ENCODE peak calls at places on chromosomes 7 and 10, in four cellular contexts. H, D, R and M are unnamed samples.

GRCh38 chr7:49775949-49776443 is 2.6 kb downstream of the VWC2 start:
- DNase-seq in D (no peak), R (no peak), H (peak; percentile 28), M (no peak)

GRCh38 chr10:120423350-120424197 is 33.5 kb upstream of the PLPP4 start:
- DNase-seq in H (peak; percentile 71), D (peak; percentile 57), R (no peak), M (peak; percentile 29)

GRCh38 chr10:44071479-44071878 is 313.4 kb downstream of the CXCL12 start:
- DNase-seq in D (no peak), H (no peak), R (no peak), M (no peak)

GRCh38 chr7:27611043-27611442 is 51.6 kb downstream of the HIBADH start:
- DNase-seq in H (no peak), R (no peak), D (no peak), M (no peak)

GRCh38 chr7:107032050-107032449 is 12.5 kb upstream of the PRKAR2B start:
- DNase-seq in D (no peak), R (no peak), H (no peak), M (no peak)

GRCh38 chr10:57946833-57947232 is 320.9 kb downstream of the IPMK start:
- DNase-seq in D (no peak), H (no peak), R (no peak), M (no peak)

GRCh38 chr10:91410638-91411367 is 659 bp downstream of the HECTD2 start:
- DNase-seq in H (no peak), D (peak; percentile 30), R (no peak), M (no peak)

GRCh38 chr10:48879476-48879875 is 60.2 kb downstream of the LRRC18 start:
- DNase-seq in D (no peak), R (no peak), H (no peak), M (no peak)

GRCh38 chr7:156764016-156764669 is 123.6 kb downstream of the RNF32 start:
- DNase-seq in H (peak; percentile 65), R (no peak), D (peak; percentile 73), M (peak; percentile 68)

GRCh38 chr7:110291430-110291829 is 799.5 kb upstream of the LRRN3 start:
- DNase-seq in R (no peak), D (no peak), H (no peak), M (no peak)

GRCh38 chr10:110802551-110803238 is 69.0 kb upstream of the PDCD4 start:
- DNase-seq in R (peak; percentile 85), H (no peak), D (no peak), M (peak; percentile 49)

GRCh38 chr7:50640779-50641178 is 75.6 kb upstream of the DDC start:
- DNase-seq in R (no peak), D (no peak), H (no peak), M (no peak)

GRCh38 chr7:36207451-36208291 is 54.6 kb downstream of the EEPD1 start:
- DNase-seq in D (no peak), H (no peak), R (no peak), M (peak; percentile 39)

GRCh38 chr7:11461999-11462398 is 370.0 kb downstream of the THSD7A start:
- DNase-seq in H (no peak), D (no peak), R (no peak), M (no peak)

GRCh38 chr10:32984003-32984600 is 26.1 kb upstream of the ITGB1 start:
- DNase-seq in H (no peak), R (no peak), D (no peak), M (no peak)

GRCh38 chr7:30687604-30688003 is 5.3 kb upstream of the CRHR2 start:
- DNase-seq in D (no peak), H (no peak), R (no peak), M (no peak)

GRCh38 chr7:15678646-15679045 is 7.8 kb downstream of the MEOX2 start:
- DNase-seq in D (no peak), H (no peak), R (no peak), M (no peak)

GRCh38 chr10:125152646-125153368 is 7.6 kb downstream of the CTBP2 start:
- DNase-seq in H (no peak), D (no peak), R (no peak), M (no peak)

GRCh38 chr7:36765605-36766004 is 41.3 kb upstream of the AOAH start:
- DNase-seq in D (peak; percentile 26), R (no peak), H (peak; percentile 54), M (no peak)

GRCh38 chr7:123916240-123916724 is 8.8 kb upstream of the SPAM1 start:
- DNase-seq in D (no peak), H (peak; percentile 90), R (no peak), M (peak; percentile 13)

GRCh38 chr7:131327049-131327625 is 539 bp upstream of the MKLN1 start:
- DNase-seq in H (peak; percentile 72), D (peak; percentile 43), R (no peak), M (peak; percentile 38)

GRCh38 chr7:131328387-131329175 is 905 bp downstream of the MKLN1 start:
- DNase-seq in H (no peak), D (no peak), R (no peak), M (no peak)

GRCh38 chr7:131329176-131329570 is 1.5 kb downstream of the MKLN1 start:
- DNase-seq in D (no peak), H (no peak), R (no peak), M (no peak)

GRCh38 chr7:131326576-131326975 is 1.1 kb upstream of the MKLN1 start:
- DNase-seq in H (no peak), D (peak; percentile 29), R (no peak), M (peak; percentile 65)

DNA sequence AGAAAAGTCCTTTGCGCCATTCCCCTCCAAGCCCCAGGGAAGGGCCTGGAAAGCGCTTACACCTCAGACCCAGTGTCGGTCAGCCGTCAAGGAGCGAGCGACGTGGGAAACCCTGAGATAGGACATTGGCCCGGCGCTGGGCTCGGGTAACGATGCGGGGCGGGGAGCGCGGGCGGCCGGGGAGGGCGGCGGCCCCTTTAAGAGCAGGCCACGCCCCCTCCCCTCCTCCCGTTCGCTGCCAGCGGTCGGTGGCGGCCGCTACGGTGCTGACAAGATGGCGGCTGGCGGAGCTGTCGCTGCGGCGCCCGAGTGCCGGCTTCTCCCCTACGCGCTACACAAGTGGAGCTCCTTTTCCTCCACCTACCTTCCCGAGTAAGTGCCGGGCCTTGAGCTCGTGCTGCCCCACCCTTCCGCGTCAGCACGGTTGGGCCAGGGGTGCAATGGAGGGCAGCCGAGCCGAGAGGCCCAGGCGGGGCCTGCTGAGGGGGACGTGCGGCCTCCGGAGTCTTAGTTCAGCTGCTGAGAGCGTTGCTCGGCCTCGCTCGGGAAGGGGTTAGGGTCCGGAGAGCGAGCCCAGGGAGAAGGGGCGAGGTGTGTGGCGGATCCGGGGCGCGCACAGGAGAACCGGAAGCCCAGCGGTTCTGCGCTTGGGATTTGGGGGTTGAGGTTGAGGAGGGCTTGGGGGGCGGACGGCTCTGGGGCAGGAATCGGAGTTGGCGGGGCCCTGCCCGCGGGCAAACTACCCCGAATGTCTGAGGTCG is at the start of gene MKLN1:
- DNase-seq in D (peak; percentile 98), H (peak; percentile 97), R (peak; percentile 35), M (peak; percentile 68)
- TF ChIP-seq REST in D (no peak), H (no peak), R (no peak), M (no peak)

GRCh38 chr10:74488907-74489306 is 337.5 kb upstream of the KAT6B start:
- DNase-seq in R (no peak), H (no peak), D (no peak), M (no peak)
- TF ChIP-seq CREB1 in R (no peak), H (no peak), D (no peak), M (no peak)

GRCh38 chr7:108045154-108045553 is 42.2 kb upstream of the LAMB1 start:
- DNase-seq in H (no peak), R (no peak), D (no peak), M (no peak)
- TF ChIP-seq REST in H (no peak), R (no peak), D (no peak), M (no peak)

GRCh38 chr7:116329845-116330503 is 119.6 kb downstream of the TES start:
- DNase-seq in D (no peak), H (no peak), R (no peak), M (no peak)

GRCh38 chr7:116327751-116328150 is 117.4 kb downstream of the TES start:
- DNase-seq in H (no peak), R (no peak), D (no peak), M (no peak)

GRCh38 chr7:116325517-116325916 is 115.2 kb downstream of the TES start:
- DNase-seq in H (no peak), D (no peak), R (no peak), M (no peak)

GRCh38 chr7:116327135-116327534 is 116.8 kb downstream of the TES start:
- DNase-seq in H (no peak), R (no peak), D (no peak), M (no peak)

GRCh38 chr7:116328161-116328560 is 117.8 kb downstream of the TES start:
- DNase-seq in H (no peak), R (no peak), D (no peak), M (no peak)
- TF ChIP-seq CREB1 in H (no peak), R (no peak), D (no peak), M (no peak)

DNA sequence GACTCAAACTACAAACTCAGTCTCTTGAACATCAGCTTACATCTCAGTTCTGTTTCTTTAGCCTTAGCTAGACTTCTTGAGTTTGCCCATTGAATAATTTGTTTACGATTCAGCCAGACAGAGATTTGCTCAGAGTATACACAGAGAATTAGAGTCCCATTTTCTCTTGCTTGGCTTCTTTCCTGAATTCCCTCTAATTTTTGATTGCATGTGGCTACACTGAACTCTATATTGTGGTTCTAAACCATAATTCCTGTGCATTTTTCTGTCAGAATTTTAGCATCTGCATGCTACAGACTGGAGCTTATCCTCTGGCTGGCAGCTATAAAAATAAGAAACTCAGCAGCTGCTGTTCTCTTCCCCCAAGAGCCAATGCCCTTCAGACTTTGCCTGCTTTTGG is 354.9 kb downstream of the MDFIC start:
- DNase-seq in R (no peak), H (no peak), D (no peak), M (no peak)
- TF ChIP-seq REST in R (no peak), H (no peak), D (no peak), M (no peak)

DNA sequence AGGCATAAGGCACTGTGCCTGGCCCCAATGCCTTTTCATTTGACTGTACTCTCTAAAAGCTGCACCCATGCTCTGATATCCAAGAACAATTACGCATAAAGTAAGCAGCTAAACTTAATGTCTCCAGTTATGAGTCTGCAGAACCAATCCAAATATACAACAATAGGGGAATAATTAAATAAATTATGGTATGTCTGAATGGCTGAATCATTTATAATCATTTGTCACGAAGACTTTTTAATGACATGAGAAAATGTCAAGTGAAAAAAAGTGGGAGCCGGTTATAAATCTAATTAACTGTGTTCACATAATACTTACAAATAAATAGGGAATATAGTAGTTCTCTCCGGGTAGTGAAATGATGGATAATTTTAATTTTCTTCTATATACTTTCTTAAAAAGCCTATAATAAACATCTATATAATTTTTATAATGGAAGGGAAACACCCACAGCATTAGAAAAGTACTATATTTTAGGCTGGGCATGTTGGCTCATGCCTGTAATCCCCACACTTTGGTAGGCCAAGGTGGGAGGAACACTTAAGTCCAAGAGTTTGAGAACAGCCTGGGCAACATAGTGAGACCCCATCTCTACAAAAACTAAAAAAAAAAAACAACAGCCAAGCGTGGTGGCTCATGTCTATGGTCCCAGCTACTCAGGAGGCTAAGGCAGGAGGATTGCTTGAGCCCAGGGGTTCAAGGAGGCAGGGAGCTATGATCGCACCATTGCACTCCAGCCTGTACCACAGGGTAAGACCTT is 14.2 kb downstream of the SLC37A3 start:
- DNase-seq in D (no peak), H (no peak), R (no peak), M (no peak)
- TF ChIP-seq CREB1 in D (no peak), H (no peak), R (no peak), M (no peak)

DNA sequence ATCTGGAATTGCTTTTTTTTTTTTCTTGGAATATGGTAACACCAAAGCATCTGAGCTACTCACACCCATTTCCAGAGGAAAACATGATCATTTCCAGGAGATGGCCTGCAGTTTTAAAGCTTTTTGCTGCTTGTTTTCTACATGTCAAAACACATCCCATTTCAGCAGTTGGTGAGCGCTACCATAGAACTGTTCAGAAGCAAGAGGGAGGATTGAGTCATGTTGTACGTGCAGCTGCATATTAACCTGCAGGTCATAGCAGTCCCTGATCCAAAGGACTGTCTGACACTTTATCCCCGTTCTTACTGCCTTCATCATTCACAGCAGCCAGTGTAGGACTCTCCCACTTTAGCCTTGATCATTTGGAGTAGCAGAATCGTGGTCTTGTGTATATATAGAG is 124.6 kb downstream of the AUTS2 start:
- DNase-seq in H (no peak), D (no peak), R (no peak), M (no peak)
- TF ChIP-seq REST in H (no peak), D (no peak), R (no peak), M (no peak)